ENCODE peak calls at places on chromosomes 2 and 18, in ten cellular contexts. Y, J, L, T, B, H, F, U, N and A are unnamed samples.

GRCh38 chr2:68292108-68292710 is 27.5 kb downstream of the CNRIP1 start:
- DNase-seq in L (no peak), F (no peak), Y (no peak), H (no peak), U (no peak), N (no peak), T (no peak), B (peak), J (no peak), A (no peak)

GRCh38 chr2:152694161-152694661 is 23.1 kb downstream of the PRPF40A start:
- DNase-seq in H (peak), B (no peak), N (no peak), L (no peak), Y (no peak), J (no peak), U (peak), F (no peak), T (no peak), A (no peak)

GRCh38 chr2:171529914-171530313 is 7.6 kb downstream of the CYBRD1 start:
- DNase-seq in U (no peak), H (no peak), B (no peak), F (no peak), Y (no peak), J (no peak), T (no peak), N (no peak), L (no peak), A (no peak)

GRCh38 chr2:21318263-21318662 is 194.5 kb downstream of the TDRD15 start:
- DNase-seq in L (no peak), Y (no peak), T (no peak), F (no peak), J (no peak), U (no peak), B (no peak), N (no peak), H (no peak), A (no peak)

GRCh38 chr18:54222922-54223567 is 1.4 kb downstream of the MBD2 start:
- DNase-seq in F (no peak), Y (no peak), U (no peak), B (no peak), L (peak), J (no peak), N (no peak), T (no peak), H (peak), A (no peak)

GRCh38 chr2:200575957-200576356 is 9.9 kb upstream of the AOX1 start:
- DNase-seq in J (no peak), N (no peak), T (no peak), B (no peak), U (no peak), L (no peak), H (no peak), Y (no peak), F (no peak), A (no peak)

GRCh38 chr2:63029058-63029457 is 21.6 kb upstream of the OTX1 start:
- DNase-seq in T (no peak), F (no peak), B (no peak), Y (no peak), H (no peak), U (no peak), J (no peak), L (no peak), N (no peak), A (no peak)

GRCh38 chr18:54215069-54215468 is 9.4 kb downstream of the MBD2 start:
- DNase-seq in Y (no peak), T (no peak), F (no peak), H (no peak), N (no peak), U (no peak), B (no peak), J (no peak), L (no peak), A (no peak)

GRCh38 chr2:12717988-12718661 is 1.4 kb downstream of the TRIB2 start:
- DNase-seq in B (peak), N (no peak), L (peak), H (peak), Y (no peak), T (no peak), U (peak), F (no peak), J (no peak), A (no peak)

GRCh38 chr2:66515743-66516142 is 80.8 kb downstream of the MEIS1 start:
- DNase-seq in L (no peak), J (no peak), F (no peak), T (no peak), Y (no peak), N (no peak), H (no peak), B (no peak), U (no peak), A (no peak)

GRCh38 chr2:1605659-1606400 is 138.5 kb downstream of the PXDN start:
- DNase-seq in T (no peak), L (no peak), Y (no peak), F (no peak), U (no peak), N (no peak), H (no peak), J (peak), B (no peak), A (no peak)

GRCh38 chr2:16939771-16940170 is 274.1 kb upstream of the CYRIA start:
- DNase-seq in T (no peak), L (no peak), F (no peak), H (no peak), B (no peak), J (no peak), N (no peak), U (no peak), Y (no peak), A (no peak)

GRCh38 chr2:131724019-131724418 is 196.3 kb downstream of the CCDC74A start:
- DNase-seq in N (no peak), T (no peak), F (no peak), U (no peak), Y (no peak), L (no peak), H (no peak), B (no peak), J (peak), A (no peak)

GRCh38 chr2:160290590-160290989 is 90.5 kb upstream of the ITGB6 start:
- DNase-seq in H (no peak), N (no peak), F (no peak), U (no peak), Y (no peak), T (no peak), J (no peak), L (no peak), B (no peak), A (no peak)

GRCh38 chr2:72222829-72223564 is 75.3 kb upstream of the CYP26B1 start:
- DNase-seq in F (no peak), B (no peak), U (peak), J (no peak), H (no peak), N (no peak), Y (no peak), T (no peak), L (no peak), A (no peak)

GRCh38 chr18:58567453-58568196 is 61.3 kb downstream of the ALPK2 start:
- DNase-seq in L (no peak), H (no peak), Y (no peak), N (no peak), U (peak), J (no peak), B (no peak), T (no peak), F (no peak), A (peak)

GRCh38 chr2:102226612-102227351 is 40.0 kb downstream of the IL1RL2 start:
- DNase-seq in L (no peak), B (no peak), F (peak), T (peak), U (no peak), J (no peak), H (no peak), N (no peak), Y (no peak), A (no peak)

GRCh38 chr2:46336560-46336959 is 39.4 kb downstream of the EPAS1 start:
- DNase-seq in L (no peak), U (no peak), N (no peak), T (no peak), F (no peak), H (no peak), Y (no peak), B (no peak), J (no peak), A (no peak)

GRCh38 chr2:5172923-5173322 is 519.3 kb upstream of the SOX11 start:
- DNase-seq in Y (no peak), U (no peak), B (no peak), F (no peak), H (no peak), L (no peak), T (no peak), N (no peak), J (no peak), A (no peak)

GRCh38 chr18:57294547-57294946 is 57.8 kb upstream of the ST8SIA3 start:
- DNase-seq in J (no peak), L (no peak), U (no peak), N (no peak), H (no peak), Y (no peak), B (no peak), F (no peak), T (no peak), A (no peak)

GRCh38 chr2:85952196-85952734 is 63.5 kb upstream of the ST3GAL5 start:
- DNase-seq in H (no peak), L (no peak), U (no peak), N (no peak), F (no peak), Y (no peak), J (no peak), T (no peak), B (no peak), A (no peak)

GRCh38 chr2:120134263-120134662 is 88.9 kb downstream of the TMEM185B start:
- DNase-seq in Y (no peak), T (no peak), U (no peak), N (no peak), B (no peak), F (no peak), J (no peak), H (no peak), L (no peak), A (peak)

GRCh38 chr2:5995832-5996231 is 303.6 kb downstream of the SOX11 start:
- DNase-seq in F (no peak), Y (no peak), T (no peak), H (no peak), L (no peak), J (no peak), N (no peak), U (no peak), B (no peak), A (no peak)

GRCh38 chr2:70995227-70995729 is 605 bp upstream of the TEX261 start:
- DNase-seq in F (peak), J (no peak), T (no peak), B (no peak), H (peak), U (peak), L (peak), N (peak), Y (peak), A (no peak)

GRCh38 chr18:13283746-13284145 is 65.2 kb downstream of the LDLRAD4 start:
- DNase-seq in L (no peak), T (no peak), Y (no peak), J (no peak), U (no peak), F (no peak), H (no peak), N (no peak), B (no peak), A (no peak)

GRCh38 chr2:8154936-8155335 is 526.9 kb upstream of the ID2 start:
- DNase-seq in H (no peak), T (no peak), J (no peak), L (no peak), Y (no peak), F (no peak), N (no peak), B (no peak), U (no peak), A (no peak)

GRCh38 chr2:235514627-235515363 is 21.0 kb downstream of the AGAP1 start:
- DNase-seq in T (no peak), J (peak), F (no peak), L (no peak), B (no peak), U (no peak), N (peak), Y (no peak), H (no peak), A (no peak)

GRCh38 chr2:113124181-113124961 is 3.0 kb upstream of the IL1RN start:
- DNase-seq in L (no peak), J (no peak), T (no peak), N (no peak), U (no peak), F (no peak), H (no peak), Y (peak), B (no peak), A (no peak)

GRCh38 chr2:206518997-206519396 is 75.7 kb downstream of the ADAM23 start:
- DNase-seq in Y (no peak), F (no peak), N (no peak), U (no peak), J (no peak), T (no peak), B (no peak), L (no peak), H (no peak), A (no peak)

GRCh38 chr18:64254399-64255093 is 105.7 kb upstream of the LINC00305 start:
- DNase-seq in L (no peak), F (no peak), J (no peak), B (no peak), H (no peak), Y (no peak), U (no peak), T (no peak), N (no peak), A (no peak)

GRCh38 chr18:1708006-1708405 is 803.3 kb downstream of the ADCYAP1 start:
- DNase-seq in T (no peak), J (no peak), L (no peak), B (no peak), U (no peak), Y (no peak), H (no peak), F (no peak), N (no peak), A (no peak)

GRCh38 chr2:73893764-73894474 is 1.1 kb downstream of the ACTG2 start:
- DNase-seq in B (no peak), F (no peak), H (no peak), U (no peak), J (no peak), L (no peak), Y (no peak), T (no peak), N (no peak), A (no peak)

GRCh38 chr2:216163518-216163917 is 54.4 kb downstream of the XRCC5 start:
- DNase-seq in F (no peak), U (no peak), J (no peak), B (no peak), H (no peak), Y (no peak), N (no peak), T (no peak), L (no peak), A (no peak)

GRCh38 chr18:79962311-79962710 is 2.1 kb upstream of the HSBP1L1 start:
- DNase-seq in Y (no peak), N (no peak), J (no peak), F (no peak), L (no peak), T (no peak), U (no peak), H (no peak), B (no peak), A (no peak)

GRCh38 chr18:59837586-59837985 is 62.2 kb upstream of the PMAIP1 start:
- DNase-seq in B (peak), Y (no peak), F (peak), T (no peak), H (peak), U (peak), J (no peak), N (peak), L (peak), A (peak)